ENCODE peak calls at places on chromosomes 4 and X, in eight cellular contexts. J is fibroblast of mammary gland; X is CD4-positive, alpha-beta memory T cell; P is SK-N-SH; F is right cardiac atrium; O is heart right ventricle; M is WERI-Rb-1; K is CD4-positive, CD25-positive, alpha-beta regulatory T cell. Z is an unnamed sample.

GRCh38 chr4:89496851-89497250 is 189.3 kb upstream of the GPRIN3 start:
- DNase-seq in J (peak), X (no peak), P (no peak), F (no peak), O (no peak), M (no peak), K (no peak), Z (peak)

GRCh38 chrX:112857478-112857878 is 16.8 kb upstream of the AMOT start:
- DNase-seq in J (no peak), X (no peak), P (no peak), F (no peak), O (no peak), M (no peak), K (no peak), Z (no peak)

GRCh38 chr4:121728798-121729226 is 32.0 kb upstream of the ANXA5 start:
- DNase-seq in J (peak), X (no peak), P (no peak), F (no peak), O (no peak), M (no peak), K (no peak), Z (peak)

GRCh38 chrX:119419146-119419545 is 20.0 kb downstream of the SLC25A43 start:
- DNase-seq in J (no peak), X (no peak), P (no peak), F (no peak), O (no peak), M (no peak), K (no peak), Z (no peak)

GRCh38 chr4:184267673-184268573 is 50.2 kb upstream of the ENPP6 start:
- DNase-seq in J (peak), X (peak), P (no peak), F (no peak), O (peak), M (no peak), K (peak), Z (peak)

GRCh38 chrX:1741828-1742394 is 127.1 kb downstream of the ASMT start:
- DNase-seq in J (no peak), X (no peak), P (no peak), F (no peak), O (no peak), M (no peak), K (no peak), Z (no peak)

GRCh38 chr4:146342600-146343192 is 128.4 kb downstream of the REELD1 start:
- DNase-seq in J (peak), X (peak), P (peak), F (no peak), O (no peak), M (peak), K (peak), Z (peak)

GRCh38 chr4:41133619-41134018 is 80.7 kb downstream of the APBB2 start:
- DNase-seq in J (no peak), X (no peak), P (no peak), F (no peak), O (no peak), M (peak), K (no peak), Z (peak)

GRCh38 chr4:188107931-188108843 is 1.2 kb downstream of the TRIML2 start:
- DNase-seq in J (peak), X (no peak), P (no peak), F (no peak), O (no peak), M (no peak), K (no peak), Z (peak)

GRCh38 chrX:137234651-137235402 is 201.0 kb upstream of the GPR101 start:
- DNase-seq in J (no peak), X (no peak), P (no peak), F (no peak), O (no peak), M (no peak), K (no peak), Z (no peak)

GRCh38 chr4:100539706-100540105 is 21.9 kb upstream of the EMCN start:
- DNase-seq in J (no peak), X (no peak), P (no peak), F (no peak), O (no peak), M (no peak), K (no peak), Z (no peak)

GRCh38 chr4:43550981-43551627 is 658.6 kb downstream of the GRXCR1 start:
- DNase-seq in J (no peak), X (no peak), P (no peak), F (no peak), O (no peak), M (peak), K (no peak), Z (no peak)

GRCh38 chr4:112168719-112169500 is 23.7 kb downstream of the FAM241A start:
- DNase-seq in J (no peak), X (no peak), P (no peak), F (no peak), O (no peak), M (no peak), K (no peak), Z (no peak)

GRCh38 chr4:127141857-127142256 is 490.9 kb upstream of the INTU start:
- DNase-seq in J (peak), X (no peak), P (no peak), F (no peak), O (no peak), M (no peak), K (no peak), Z (peak)

GRCh38 chr4:148441624-148441985 is 609 bp downstream of the NR3C2 start:
- DNase-seq in J (no peak), X (no peak), P (peak), F (no peak), O (no peak), M (no peak), K (no peak), Z (no peak)

GRCh38 chr4:88446124-88446523 is 10.8 kb upstream of the HERC5 start:
- DNase-seq in J (no peak), X (no peak), P (no peak), F (no peak), O (no peak), M (no peak), K (no peak), Z (peak)

GRCh38 chrX:109797311-109797975 is 64.4 kb upstream of the ACSL4 start:
- DNase-seq in J (no peak), X (no peak), P (peak), F (no peak), O (no peak), M (no peak), K (no peak), Z (peak)

GRCh38 chrX:4173743-4174142 is 460.3 kb upstream of the PRKX start:
- DNase-seq in J (no peak), X (no peak), P (no peak), F (no peak), O (no peak), M (no peak), K (no peak), Z (no peak)

GRCh38 chr4:76738081-76738931 is 159.6 kb downstream of the SOWAHB start:
- DNase-seq in J (peak), X (no peak), P (no peak), F (peak), O (peak), M (no peak), K (no peak), Z (peak)
- H3K4me3 ChIP-seq in J (no peak), X (no peak), P (no peak), F (no peak), O (no peak), M (no peak), K (no peak), Z (no peak)

GRCh38 chr4:61532324-61532723 is 332.2 kb downstream of the ADGRL3 start:
- DNase-seq in J (no peak), X (no peak), P (no peak), F (no peak), O (no peak), M (no peak), K (no peak), Z (peak)
- H3K4me3 ChIP-seq in J (no peak), X (no peak), P (no peak), F (no peak), O (no peak), M (no peak), K (no peak), Z (no peak)

GRCh38 chr4:81519428-81519775 is 47.7 kb upstream of the RASGEF1B start:
- DNase-seq in J (no peak), X (no peak), P (no peak), F (no peak), O (no peak), M (no peak), K (no peak), Z (no peak)
- H3K4me3 ChIP-seq in J (no peak), X (no peak), P (no peak), F (no peak), O (no peak), M (no peak), K (no peak), Z (no peak)

GRCh38 chr4:154781126-154781982 is at the start of gene RBM46:
- DNase-seq in J (no peak), X (no peak), P (peak), F (no peak), O (no peak), M (no peak), K (no peak), Z (no peak)
- H3K4me3 ChIP-seq in J (no peak), X (no peak), P (no peak), F (no peak), O (no peak), M (no peak), K (no peak), Z (no peak)

DNA sequence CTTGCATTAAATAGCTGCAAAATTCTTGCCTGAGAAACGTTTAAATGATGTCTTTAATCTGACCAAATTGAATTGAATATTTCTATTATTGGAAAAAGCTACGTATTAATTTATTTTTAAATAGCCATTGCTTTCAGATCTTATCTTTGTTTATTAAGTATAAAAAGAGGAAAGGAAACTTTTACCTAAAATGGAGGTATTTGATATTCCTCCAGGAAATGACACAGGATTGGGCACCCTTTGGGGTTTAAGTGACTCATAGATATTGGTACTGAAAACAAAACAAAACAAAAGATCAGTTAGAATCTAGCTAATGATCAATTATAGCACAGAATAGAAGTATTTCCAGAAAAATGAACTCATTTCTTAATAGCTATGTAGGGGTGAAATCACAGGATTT is 34.1 kb downstream of the PLS3 start:
- DNase-seq in J (no peak), X (no peak), P (no peak), F (no peak), O (no peak), M (no peak), K (no peak), Z (no peak)
- H3K4me3 ChIP-seq in J (peak), X (no peak), P (no peak), F (peak), O (peak), M (no peak), K (no peak), Z (no peak)

GRCh38 chrX:45767021-45767491 is 566.4 kb upstream of the DIPK2B start:
- DNase-seq in J (peak), X (no peak), P (no peak), F (no peak), O (no peak), M (no peak), K (no peak), Z (peak)
- H3K4me3 ChIP-seq in J (peak), X (peak), P (peak), F (peak), O (no peak), M (no peak), K (peak), Z (peak)

GRCh38 chr4:39043697-39044363 is 11.6 kb upstream of the TMEM156 start:
- DNase-seq in J (peak), X (peak), P (peak), F (no peak), O (peak), M (no peak), K (no peak), Z (peak)

GRCh38 chr4:39044364-39044946 is 12.2 kb upstream of the TMEM156 start:
- DNase-seq in J (peak), X (peak), P (peak), F (peak), O (peak), M (peak), K (peak), Z (peak)

GRCh38 chr4:39045791-39046221 is 13.6 kb upstream of the TMEM156 start:
- DNase-seq in J (no peak), X (peak), P (peak), F (no peak), O (no peak), M (no peak), K (peak), Z (peak)

GRCh38 chr4:39046243-39046642 is 14.0 kb upstream of the TMEM156 start:
- DNase-seq in J (peak), X (no peak), P (no peak), F (no peak), O (no peak), M (no peak), K (no peak), Z (peak)

DNA sequence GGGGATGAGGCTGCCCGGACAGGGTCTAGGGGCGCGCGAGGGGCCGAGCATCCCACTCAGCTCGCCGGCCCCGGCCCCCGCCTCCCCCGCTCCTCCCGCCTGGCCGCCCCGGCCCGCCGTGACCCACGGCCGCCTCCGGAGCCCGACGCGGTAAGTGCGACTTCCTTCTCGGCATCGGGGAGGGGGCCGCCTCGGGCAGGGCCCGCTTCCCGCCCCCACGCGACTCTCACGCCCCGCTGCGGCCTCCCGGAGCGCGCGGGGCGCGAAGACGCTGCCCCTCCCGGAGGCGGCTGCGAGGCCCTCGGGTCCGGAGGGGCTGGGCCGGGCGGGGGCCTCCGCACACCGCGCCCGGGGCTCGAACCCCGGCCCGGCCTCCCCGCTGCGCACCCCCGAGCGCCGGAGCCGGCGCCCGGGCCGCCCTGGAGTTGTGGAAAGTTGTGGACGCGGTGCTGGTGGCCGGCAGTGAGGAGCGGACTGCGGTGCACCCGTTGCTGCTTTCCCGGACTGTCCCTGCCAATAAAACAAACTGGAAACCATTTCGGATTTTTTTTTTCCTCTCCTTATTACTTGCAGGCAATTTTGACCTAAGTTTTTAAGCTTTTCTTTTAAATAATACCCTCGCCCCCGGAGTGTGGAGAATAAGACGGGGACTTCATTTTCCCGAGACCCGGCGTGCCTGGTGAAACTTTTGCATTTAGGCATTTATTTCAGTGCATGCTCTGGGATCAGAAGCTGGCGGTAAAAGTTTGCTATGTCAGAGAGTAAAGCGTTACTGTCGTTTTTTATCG is 12.9 kb upstream of the TMEM156 start:
- DNase-seq in J (no peak), X (peak), P (peak), F (peak), O (peak), M (peak), K (no peak), Z (no peak)
- H3K4me3 ChIP-seq in J (peak), X (peak), P (peak), F (peak), O (peak), M (peak), K (peak), Z (peak)

DNA sequence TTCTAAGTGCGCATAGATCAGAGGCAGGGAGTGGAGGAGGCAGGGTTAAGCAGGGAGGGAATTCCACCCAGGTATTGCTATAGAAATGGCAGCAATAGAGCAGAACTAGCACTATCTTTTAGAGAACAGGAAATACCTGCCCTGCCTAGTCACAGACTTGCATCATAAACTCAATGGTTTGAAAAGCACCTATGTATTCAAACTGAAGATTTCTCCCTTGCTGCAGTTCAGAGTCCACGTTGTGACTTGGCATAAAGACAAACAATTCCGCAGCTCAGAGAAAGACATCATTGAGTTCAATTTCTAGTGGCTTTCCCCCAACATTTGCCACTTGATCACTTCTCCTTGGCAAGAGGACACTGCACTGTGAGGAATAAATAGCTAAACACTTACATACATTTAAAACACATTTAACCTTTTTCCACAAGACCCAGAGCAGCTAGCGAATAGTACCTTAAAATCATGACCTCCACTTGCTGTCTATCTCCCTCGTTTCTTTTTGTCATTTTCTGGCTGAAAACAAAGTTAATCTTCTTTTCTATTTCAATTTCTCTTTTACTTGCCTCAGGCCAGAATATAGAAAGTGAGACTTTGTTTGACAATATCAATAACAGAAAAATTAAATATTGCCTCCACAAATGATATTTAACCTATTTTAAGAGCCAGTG is 42.4 kb downstream of the SLC7A11 start:
- DNase-seq in J (no peak), X (no peak), P (no peak), F (no peak), O (no peak), M (no peak), K (no peak), Z (peak)
- H3K4me3 ChIP-seq in J (no peak), X (no peak), P (no peak), F (no peak), O (no peak), M (no peak), K (no peak), Z (no peak)

DNA sequence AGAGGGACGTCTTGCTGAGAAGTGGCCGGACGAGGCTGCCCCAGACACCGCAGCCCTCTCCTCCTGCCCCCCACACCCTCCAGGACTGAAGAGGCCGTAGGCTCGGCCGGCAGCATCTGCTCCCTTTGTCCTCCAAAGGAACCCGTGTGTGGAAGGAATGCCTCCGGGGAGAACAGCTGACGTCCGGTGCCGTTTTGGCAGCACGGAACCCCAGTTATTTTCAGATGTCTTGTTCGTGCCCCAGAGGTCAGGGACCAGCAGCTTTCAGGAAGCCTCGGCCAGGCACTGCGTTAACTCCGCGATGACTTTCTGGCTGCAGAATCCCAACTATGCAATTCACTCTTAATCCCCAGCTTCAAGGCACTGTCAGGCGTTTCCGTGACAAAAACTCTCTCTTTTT is 10.9 kb upstream of the PPP2R3B start:
- DNase-seq in J (peak), X (no peak), P (no peak), F (peak), O (peak), M (no peak), K (no peak), Z (peak)
- H3K4me3 ChIP-seq in J (no peak), X (no peak), P (no peak), F (no peak), O (no peak), M (no peak), K (no peak), Z (no peak)

Z was measured in cardiac fibroblast.